ENCODE peak calls at places on chromosomes 13 and 19, in six cellular contexts. D, R, G, E, C and A are unnamed samples.

GRCh38 chr19:50556236-50557008 is 11.8 kb downstream of the LRRC4B start:
- DNase-seq in E (peak; percentile 81), D (peak; percentile 72), R (peak; percentile 87), C (peak; percentile 20), G (peak; percentile 51), A (peak; percentile 65)

GRCh38 chr19:57141699-57142098 is 3.3 kb downstream of the ZIM3 start:
- DNase-seq in E (no peak), R (no peak), D (no peak), C (no peak), G (no peak), A (no peak)

GRCh38 chr19:17282488-17283256 is 971 bp downstream of the ANKLE1 start:
- DNase-seq in E (peak; percentile 94), R (peak; percentile 86), G (peak; percentile 65), C (peak; percentile 79), D (peak; percentile 87), A (peak; percentile 80)

GRCh38 chr13:107035778-107036177 is 467.8 kb upstream of the ARGLU1 start:
- DNase-seq in G (no peak), C (no peak), E (no peak), R (no peak), D (no peak), A (peak; percentile 1)

GRCh38 chr13:106048386-106048785 is 487.1 kb downstream of the EFNB2 start:
- DNase-seq in G (no peak), D (no peak), R (no peak), C (no peak), E (no peak), A (no peak)

GRCh38 chr13:21012211-21012610 is 49.2 kb downstream of the LATS2 start:
- DNase-seq in C (no peak), E (no peak), D (no peak), G (no peak), R (no peak), A (no peak)

GRCh38 chr13:111122631-111123030 is 7.5 kb downstream of the ARHGEF7 start:
- DNase-seq in R (no peak), G (no peak), E (no peak), D (no peak), C (no peak), A (no peak)

GRCh38 chr13:91356919-91357612 is 9.6 kb downstream of the MIR17HG start:
- DNase-seq in R (no peak), G (no peak), E (no peak), D (no peak), C (no peak), A (no peak)

GRCh38 chr13:77786888-77787287 is 89.4 kb downstream of the SLAIN1 start:
- DNase-seq in E (no peak), R (no peak), D (no peak), C (no peak), G (peak; percentile 16), A (peak; percentile 23)

GRCh38 chr19:30742981-30743380 is 370.8 kb downstream of the ZNF536 start:
- DNase-seq in E (no peak), D (no peak), G (no peak), R (no peak), C (no peak), A (no peak)

GRCh38 chr13:23619073-23619855 is 49.1 kb downstream of the TNFRSF19 start:
- DNase-seq in C (no peak), E (no peak), D (no peak), R (no peak), G (peak; percentile 20), A (no peak)

DNA sequence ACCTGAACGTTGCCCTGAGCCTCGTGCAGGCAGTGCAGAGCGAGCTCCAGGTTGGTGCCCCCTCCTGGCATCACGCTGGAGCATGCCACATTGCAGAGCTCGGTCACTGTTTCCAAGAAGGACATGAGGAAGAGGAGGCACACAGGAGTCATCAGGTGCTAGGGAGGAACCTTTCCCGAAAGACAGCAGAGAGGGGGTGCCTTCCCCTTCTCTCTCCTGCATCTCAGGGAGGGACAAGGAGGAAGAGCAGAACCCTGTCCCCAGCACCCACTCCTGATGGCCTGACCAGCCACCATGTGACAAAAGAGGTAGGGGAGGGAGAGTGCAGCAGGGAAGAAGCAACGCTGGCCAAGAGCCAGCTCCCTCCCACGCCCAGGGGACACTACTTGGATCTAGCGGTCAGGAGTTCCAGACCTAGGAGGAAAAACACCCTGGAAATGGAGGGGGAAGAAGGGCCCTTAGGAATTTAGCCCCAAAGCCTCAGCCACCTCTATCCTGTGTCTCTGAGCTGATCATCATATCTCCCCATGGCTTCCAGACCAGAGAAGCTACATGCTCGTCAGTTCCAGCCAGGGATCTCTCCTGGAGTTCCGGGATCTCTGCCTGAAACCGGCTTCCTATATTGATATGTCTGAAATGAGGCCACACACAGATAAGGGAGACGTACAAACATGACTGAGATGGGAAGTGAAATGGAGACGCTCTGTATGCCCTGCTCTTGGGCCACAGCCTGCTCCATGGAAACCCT is 17.0 kb upstream of the NAPA start:
- DNase-seq in R (no peak), C (no peak), E (no peak), G (no peak), D (no peak), A (no peak)
- TF ChIP-seq CTCF in R (no peak), C (no peak), E (no peak), G (no peak), D (no peak), A (no peak)

GRCh38 chr13:28250542-28250941 is 112.2 kb downstream of the PAN3 start:
- DNase-seq in G (no peak), E (no peak), C (no peak), D (no peak), R (no peak), A (no peak)
- H3K4me3 ChIP-seq in G (no peak overlapping the region), E (no peak overlapping the region), C (no peak overlapping the region), D (no peak overlapping the region), R (no peak overlapping the region), A (no peak overlapping the region)

DNA sequence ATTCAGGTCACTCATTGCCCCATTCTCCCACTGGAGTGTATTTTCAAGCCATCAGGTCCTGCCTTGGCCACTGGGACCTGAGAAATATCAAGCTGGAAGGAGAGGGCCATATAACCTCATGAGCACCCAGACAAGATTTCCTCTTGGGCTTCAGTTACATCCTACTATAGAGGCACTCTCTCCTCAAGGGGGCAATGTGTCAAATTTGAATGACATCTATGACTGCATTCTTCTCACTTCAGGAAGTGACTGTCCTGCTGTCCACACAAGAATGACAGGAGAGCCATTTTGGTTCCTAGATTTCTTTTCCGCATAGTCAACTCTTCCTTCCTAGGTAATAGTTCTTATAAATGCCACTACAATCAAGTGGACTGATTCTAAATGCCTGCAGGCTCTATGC is 416.2 kb downstream of the DIAPH3 start:
- DNase-seq in E (no peak), D (no peak), R (no peak), G (no peak), C (no peak), A (no peak)
- TF ChIP-seq CTCF in E (no peak), D (no peak), R (no peak), G (no peak), C (no peak), A (no peak)

GRCh38 chr19:39397360-39398296 is 6.5 kb downstream of the MED29 start:
- DNase-seq in R (peak; percentile 93), E (peak; percentile 98), C (peak; percentile 85), D (peak; percentile 93), G (peak; percentile 85), A (peak; percentile 88)
- H3K4me3 ChIP-seq in R (no peak overlapping the region), E (peak overlapping the region; percentile 4), C (no peak overlapping the region), D (no peak overlapping the region), G (no peak overlapping the region), A (no peak overlapping the region)

DNA sequence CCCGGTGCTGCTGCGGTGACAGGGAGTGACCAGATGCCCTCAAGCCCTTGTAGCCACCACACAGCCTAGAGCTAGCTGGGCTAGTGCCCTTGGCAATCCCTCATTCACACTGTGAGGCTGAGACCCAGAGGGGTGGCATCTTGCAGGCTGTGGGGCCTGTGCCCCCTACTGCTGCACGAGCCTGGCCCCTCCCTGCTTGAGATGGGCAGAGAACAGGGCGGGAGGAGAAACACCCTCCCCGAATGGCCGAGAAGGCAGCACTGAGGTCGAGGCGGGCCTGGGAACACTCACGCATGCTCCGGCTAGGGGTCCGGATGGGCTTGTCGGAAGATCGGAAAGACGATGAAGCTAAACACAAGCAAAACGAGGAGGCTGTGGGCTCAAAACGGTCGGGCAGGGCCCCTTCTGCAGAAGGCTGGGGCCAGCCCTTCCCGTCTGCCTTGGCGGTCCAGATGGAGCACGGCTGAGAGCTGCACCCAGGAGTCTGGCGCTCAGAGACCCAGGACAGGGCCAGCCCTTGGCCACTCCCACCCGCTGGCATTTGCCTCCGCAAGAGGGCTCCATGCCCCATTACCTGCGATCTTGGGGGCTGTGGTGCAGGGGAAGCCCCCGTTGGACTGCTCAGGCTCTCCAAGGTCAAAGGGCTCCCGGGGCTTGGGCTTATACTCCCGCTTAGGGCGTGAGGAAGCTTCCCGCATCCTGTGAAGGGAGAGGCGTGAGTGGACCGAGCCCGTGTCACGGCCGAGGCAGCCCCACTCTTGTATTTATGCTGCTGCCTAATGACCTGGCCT is 18.9 kb downstream of the MPND start:
- DNase-seq in D (no peak), R (no peak), G (no peak), C (no peak), E (no peak), A (no peak)
- TF ChIP-seq CTCF in D (no peak), R (no peak), G (no peak), C (no peak), E (no peak), A (no peak)

DNA sequence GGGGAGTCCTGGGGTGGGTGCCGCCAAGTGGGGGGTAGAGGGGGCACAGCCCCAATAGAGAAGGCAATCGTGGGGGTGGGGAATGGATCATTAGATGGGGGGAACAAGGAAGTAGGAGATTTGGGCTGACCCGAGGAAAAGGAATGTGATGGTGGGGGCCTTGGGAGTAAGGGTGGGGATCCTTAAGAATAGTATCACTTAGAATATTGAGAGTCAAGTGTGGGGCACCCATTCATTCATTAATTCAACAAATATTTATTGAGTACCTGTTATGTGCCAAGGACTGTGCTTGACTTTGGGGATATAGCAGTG is 641 bp downstream of the PPP5C start:
- DNase-seq in G (no peak), C (no peak), D (no peak), R (no peak), E (no peak), A (no peak)
- H3K4me3 ChIP-seq in G (peak overlapping the region; percentile 94), C (peak overlapping the region; percentile 82), D (peak overlapping the region; percentile 94), R (peak overlapping the region; percentile 100), E (no peak overlapping the region), A (peak overlapping the region; percentile 99)

GRCh38 chr13:112968910-112969691 is at the start of gene MCF2L:
- DNase-seq in D (peak; percentile 82), R (peak; percentile 50), G (peak; percentile 37), E (peak; percentile 64), C (peak; percentile 40), A (peak; percentile 53)
- TF ChIP-seq CTCF in D (peak; percentile 32), R (peak; percentile 59), G (no peak), E (no peak), C (peak; percentile 59), A (peak; percentile 14)

GRCh38 chr13:48125794-48126228 is 30.9 kb upstream of the MED4 start:
- DNase-seq in E (no peak), D (no peak), C (no peak), R (no peak), G (peak; percentile 49), A (peak; percentile 91)
- H3K4me3 ChIP-seq in E (no peak overlapping the region), D (no peak overlapping the region), C (no peak overlapping the region), R (no peak overlapping the region), G (no peak overlapping the region), A (no peak overlapping the region)

GRCh38 chr13:113730831-113731191 is 28.2 kb upstream of the TMEM255B start:
- DNase-seq in G (no peak), R (no peak), E (no peak), C (no peak), D (no peak), A (no peak)
- TF ChIP-seq CTCF in G (no peak), R (peak; percentile 19), E (no peak), C (no peak), D (no peak), A (no peak)